ENCODE peak calls at places on chromosome 9, in five cellular contexts. W, U, P, A and Q are unnamed samples.

GRCh38 chr9:81631213-81631745 is 58.1 kb downstream of the TLE1 start:
- DNase-seq in A (no peak), U (no peak), P (no peak), W (no peak), Q (no peak)

GRCh38 chr9:123416171-123416570 is 60.2 kb downstream of the CRB2 start:
- DNase-seq in P (no peak), W (no peak), A (no peak), U (no peak), Q (no peak)

GRCh38 chr9:114114364-114114763 is 15.3 kb upstream of the KIF12 start:
- DNase-seq in W (peak; percentile 47), A (no peak), U (no peak), P (no peak), Q (no peak)

GRCh38 chr9:93178851-93179786 is 4.8 kb upstream of the WNK2 start:
- DNase-seq in P (peak; percentile 38), U (no peak), W (no peak), A (no peak), Q (no peak)

GRCh38 chr9:31168161-31168560 is 1216.3 kb upstream of the ACO1 start:
- DNase-seq in P (no peak), W (no peak), A (no peak), U (no peak), Q (no peak)

GRCh38 chr9:14585730-14586473 is 107.3 kb downstream of the ZDHHC21 start:
- DNase-seq in W (no peak), A (no peak), P (no peak), U (no peak), Q (peak; percentile 17)

GRCh38 chr9:95089916-95090791 is 227.4 kb downstream of the FANCC start:
- DNase-seq in U (peak; percentile 66), A (no peak), W (no peak), P (peak; percentile 85), Q (no peak)

GRCh38 chr9:77708416-77708815 is 60.3 kb upstream of the GNA14 start:
- DNase-seq in P (no peak), W (peak; percentile 87), A (no peak), U (no peak), Q (no peak)

GRCh38 chr9:221989-222776 is 7.5 kb downstream of the DOCK8 start:
- DNase-seq in U (no peak), P (no peak), A (no peak), W (no peak), Q (no peak)

GRCh38 chr9:114824130-114824529 is 18.3 kb upstream of the TNFSF15 start:
- DNase-seq in A (no peak), P (no peak), U (no peak), W (peak; percentile 82), Q (no peak)

GRCh38 chr9:79155308-79155707 is 416.5 kb upstream of the TLE4 start:
- DNase-seq in A (peak; percentile 61), W (no peak), U (no peak), P (no peak), Q (no peak)

GRCh38 chr9:23752859-23753258 is 73.2 kb downstream of the ELAVL2 start:
- DNase-seq in W (no peak), U (no peak), A (no peak), P (no peak), Q (no peak)

GRCh38 chr9:129517006-129517405 is 103.9 kb downstream of the C9orf50 start:
- DNase-seq in A (no peak), U (no peak), P (no peak), W (no peak), Q (no peak)

GRCh38 chr9:129514891-129515290 is 106.0 kb downstream of the C9orf50 start:
- DNase-seq in U (no peak), A (no peak), W (no peak), P (no peak), Q (no peak)

GRCh38 chr9:129513856-129514496 is 106.9 kb downstream of the C9orf50 start:
- DNase-seq in P (no peak), W (no peak), U (no peak), A (no peak), Q (no peak)

GRCh38 chr9:129513282-129513681 is 107.6 kb downstream of the C9orf50 start:
- DNase-seq in U (no peak), W (no peak), P (no peak), A (no peak), Q (no peak)

DNA sequence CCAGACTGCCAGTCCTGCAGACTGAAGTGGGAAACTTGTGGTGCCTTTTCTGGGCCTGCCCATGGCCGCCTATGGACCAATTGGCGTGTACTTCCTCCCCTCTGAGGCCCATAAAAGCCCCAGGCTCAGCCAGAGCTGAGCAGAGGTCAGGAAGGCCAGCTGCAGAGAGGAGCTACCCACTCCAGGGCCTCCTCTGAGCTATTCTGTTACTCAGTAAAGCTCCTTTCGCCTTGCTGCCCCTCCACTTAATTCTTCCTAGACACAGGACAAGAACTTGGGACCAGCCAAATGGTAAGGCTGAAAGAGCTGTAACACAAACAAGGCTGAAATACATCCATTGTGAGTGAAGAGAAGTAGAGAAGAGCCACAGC is 106.4 kb downstream of the C9orf50 start:
- DNase-seq in P (no peak), A (no peak), U (no peak), W (no peak), Q (no peak)
- H3K9me3 ChIP-seq in P (no peaks in the 10 kb centered on the region), A (peaks cover 40% of the 10 kb centered on the region), U (peaks cover 21% of the 10 kb centered on the region), W (no peaks in the 10 kb centered on the region), Q (peaks cover 5% of the 10 kb centered on the region)

GRCh38 chr9:6008169-6008979 is 7.0 kb downstream of the RANBP6 start:
- DNase-seq in P (peak; percentile 96), A (peak; percentile 100), U (peak; percentile 92), W (peak; percentile 99), Q (peak; percentile 95)
- H3K4me1 ChIP-seq in P (no peaks in the 10 kb centered on the region), A (no peaks in the 10 kb centered on the region), U (peaks cover 18% of the 10 kb centered on the region), W (peaks cover 5% of the 10 kb centered on the region), Q (peaks cover 34% of the 10 kb centered on the region)

DNA sequence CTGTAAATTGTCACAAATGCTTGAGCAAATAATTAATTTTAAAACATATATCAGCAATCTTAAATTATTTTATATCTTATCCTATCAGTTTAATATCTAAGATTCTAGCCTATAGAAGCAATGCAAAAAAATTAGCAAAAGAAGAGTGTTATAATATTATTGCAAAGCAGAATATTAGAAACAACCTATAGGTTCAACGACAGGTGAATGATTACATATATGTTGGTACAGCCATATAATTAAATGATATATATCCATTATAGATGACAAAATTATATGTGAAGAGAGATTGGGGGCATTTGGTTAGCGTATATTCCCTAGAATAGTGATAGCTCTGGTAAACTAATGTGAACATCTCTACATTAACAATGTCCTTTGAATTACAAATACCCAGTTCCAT is at the start of gene IFNE:
- DNase-seq in W (no peak), A (no peak), P (no peak), U (no peak), Q (no peak)
- H3K9me3 ChIP-seq in W (no peaks in the 10 kb centered on the region), A (no peaks in the 10 kb centered on the region), P (no peaks in the 10 kb centered on the region), U (no peaks in the 10 kb centered on the region), Q (no peaks in the 10 kb centered on the region)

GRCh38 chr9:137658778-137659177 is 40.0 kb downstream of the EHMT1 start:
- DNase-seq in A (no peak), U (no peak), W (no peak), P (no peak), Q (no peak)
- H3K4me1 ChIP-seq in A (no peaks in the 10 kb centered on the region), U (peaks cover 7% of the 10 kb centered on the region), W (no peaks in the 10 kb centered on the region), P (no peaks in the 10 kb centered on the region), Q (peaks cover 8% of the 10 kb centered on the region)

GRCh38 chr9:4422495-4422894 is 67.8 kb upstream of the SLC1A1 start:
- DNase-seq in A (peak; percentile 72), P (no peak), W (no peak), U (no peak), Q (no peak)
- H3K9me3 ChIP-seq in A (no peaks in the 10 kb centered on the region), P (no peaks in the 10 kb centered on the region), W (no peaks in the 10 kb centered on the region), U (no peaks in the 10 kb centered on the region), Q (no peaks in the 10 kb centered on the region)

GRCh38 chr9:130124471-130124870 is 47.7 kb upstream of the NCS1 start:
- DNase-seq in A (no peak), U (no peak), P (no peak), W (peak; percentile 30), Q (no peak)
- H3K4me1 ChIP-seq in A (no peaks in the 10 kb centered on the region), U (no peaks in the 10 kb centered on the region), P (no peaks in the 10 kb centered on the region), W (peaks cover 13% of the 10 kb centered on the region), Q (peaks cover 32% of the 10 kb centered on the region)

DNA sequence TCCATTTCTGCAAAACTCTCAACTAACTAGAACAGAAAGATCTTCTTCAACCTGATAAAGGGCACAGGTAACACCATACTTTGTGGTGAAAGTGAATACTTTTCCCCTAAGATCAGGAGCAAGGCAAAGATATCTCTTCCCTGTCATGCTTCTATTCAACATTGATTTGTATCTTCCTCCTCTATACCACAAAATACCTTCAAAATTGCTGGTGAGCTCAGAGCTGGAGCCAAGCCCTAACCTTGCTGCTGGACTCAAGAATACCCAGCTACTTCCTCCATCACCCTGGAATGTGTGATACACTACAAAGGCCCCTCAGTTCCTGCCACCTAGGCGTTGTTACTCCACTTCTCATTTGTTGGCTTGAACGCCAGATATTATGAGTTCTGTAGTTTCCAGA is 499.0 kb downstream of the ACTL7B start:
- DNase-seq in A (no peak), U (no peak), P (no peak), W (peak; percentile 7), Q (no peak)
- H3K9me3 ChIP-seq in A (no peaks in the 10 kb centered on the region), U (no peaks in the 10 kb centered on the region), P (no peaks in the 10 kb centered on the region), W (no peaks in the 10 kb centered on the region), Q (no peaks in the 10 kb centered on the region)